ENCODE peak calls at places on chromosome 14, in seven cellular contexts. J is H9, N is neuronal stem cell, Z is mesendoderm, S is mesenchymal stem cell, C is IMR-90, W is H1. Y is an unnamed sample.

GRCh38 chr14:67622675-67623074 is 3.0 kb downstream of the ARG2 start:
- DNase-seq in W (no peak), C (peak; percentile 85), J (peak; percentile 73), Z (peak; percentile 97), N (peak; percentile 29), S (peak; percentile 94), Y (peak; percentile 20)

GRCh38 chr14:99595034-99595433 is 9.0 kb downstream of the CCDC85C start:
- DNase-seq in Z (no peak), S (no peak), C (no peak), N (no peak), W (no peak), J (no peak), Y (no peak)

GRCh38 chr14:64737391-64738305 is 33.4 kb downstream of the PLEKHG3 start:
- DNase-seq in W (no peak), C (no peak), S (no peak), N (no peak), Z (no peak), J (no peak), Y (no peak)

GRCh38 chr14:64569108-64570045 is 19.6 kb downstream of the PPP1R36 start:
- DNase-seq in Z (peak; percentile 84), N (no peak), W (no peak), C (peak; percentile 61), S (peak; percentile 91), J (no peak), Y (peak; percentile 80)

GRCh38 chr14:92958373-92959188 is 35.6 kb downstream of the CHGA start:
- DNase-seq in N (no peak), J (no peak), W (no peak), S (no peak), Z (no peak), C (no peak), Y (no peak)

GRCh38 chr14:99968156-99968920 is 96.9 kb upstream of the EVL start:
- DNase-seq in J (no peak), C (peak; percentile 92), Z (no peak), S (peak; percentile 65), N (no peak), W (no peak), Y (no peak)

GRCh38 chr14:65872536-65872935 is 460.0 kb downstream of the FUT8 start:
- DNase-seq in S (no peak), Z (no peak), J (no peak), C (no peak), W (no peak), N (no peak), Y (no peak)

GRCh38 chr14:55581011-55581806 is 1.2 kb downstream of the KTN1 start:
- DNase-seq in J (peak; percentile 46), Z (peak; percentile 76), W (peak; percentile 77), N (no peak), S (peak; percentile 58), C (no peak), Y (peak; percentile 92)

GRCh38 chr14:90796319-90796718 is 19.9 kb downstream of the TTC7B start:
- DNase-seq in W (no peak), Z (no peak), J (no peak), S (no peak), N (no peak), C (no peak), Y (no peak)

GRCh38 chr14:100286484-100287191 is 19.6 kb downstream of the SLC25A29 start:
- DNase-seq in W (peak; percentile 54), Z (no peak), S (no peak), N (no peak), C (no peak), J (peak; percentile 30), Y (no peak)

GRCh38 chr14:51495319-51495718 is 156.4 kb upstream of the FRMD6 start:
- DNase-seq in C (no peak), Z (no peak), J (no peak), N (no peak), W (no peak), S (no peak), Y (no peak)

GRCh38 chr14:28635387-28635786 is 131.2 kb upstream of the FOXG1 start:
- DNase-seq in N (peak; percentile 35), S (peak; percentile 29), J (no peak), C (peak; percentile 16), Z (peak; percentile 13), W (no peak), Y (peak; percentile 7)

GRCh38 chr14:57492859-57493258 is 798 bp downstream of the CCDC198 start:
- DNase-seq in Z (peak; percentile 14), S (peak; percentile 69), C (peak; percentile 45), W (no peak), J (no peak), N (no peak), Y (no peak)

GRCh38 chr14:34944744-34945143 is 38.0 kb upstream of the SRP54 start:
- DNase-seq in W (no peak), S (no peak), J (no peak), C (no peak), Z (no peak), N (no peak), Y (no peak)

GRCh38 chr14:63745858-63746425 is 18.1 kb upstream of the SGPP1 start:
- DNase-seq in Z (no peak), C (no peak), S (no peak), W (no peak), N (no peak), J (no peak), Y (no peak)

GRCh38 chr14:37816135-37816534 is 220.7 kb downstream of the TTC6 start:
- DNase-seq in Z (peak; percentile 3), C (no peak), W (no peak), N (no peak), S (no peak), J (no peak), Y (no peak)

GRCh38 chr14:77559381-77559780 is 57.1 kb downstream of the SPTLC2 start:
- DNase-seq in N (no peak), W (no peak), S (no peak), J (no peak), Z (no peak), C (no peak), Y (no peak)

GRCh38 chr14:52115286-52115685 is 46.4 kb upstream of the NID2 start:
- DNase-seq in N (no peak), W (no peak), C (no peak), J (no peak), S (no peak), Z (no peak), Y (no peak)

GRCh38 chr14:103086771-103087342 is 2.8 kb downstream of the LBHD2 start:
- DNase-seq in Z (no peak), N (no peak), J (no peak), C (no peak), W (no peak), S (no peak), Y (no peak)

GRCh38 chr14:73463411-73463810 is 5.1 kb upstream of the NUMB start:
- DNase-seq in J (no peak), S (peak; percentile 98), C (peak; percentile 98), N (no peak), W (no peak), Z (no peak), Y (peak; percentile 70)

GRCh38 chr14:68487805-68488590 is 304.9 kb downstream of the ZFP36L1 start:
- DNase-seq in S (no peak), J (no peak), C (peak; percentile 56), W (no peak), Z (no peak), N (no peak), Y (peak; percentile 88)

GRCh38 chr14:105467249-105467941 is 7.2 kb upstream of the CRIP2 start:
- DNase-seq in N (no peak), Z (no peak), W (no peak), S (no peak), J (no peak), C (no peak), Y (peak; percentile 89)
- H2BK5ac ChIP-seq in N (no peak overlapping the region), Z (no peak overlapping the region), W (no peak overlapping the region), S (no peak overlapping the region), J (no peak overlapping the region), C (no peak overlapping the region), Y (no peak overlapping the region)

DNA sequence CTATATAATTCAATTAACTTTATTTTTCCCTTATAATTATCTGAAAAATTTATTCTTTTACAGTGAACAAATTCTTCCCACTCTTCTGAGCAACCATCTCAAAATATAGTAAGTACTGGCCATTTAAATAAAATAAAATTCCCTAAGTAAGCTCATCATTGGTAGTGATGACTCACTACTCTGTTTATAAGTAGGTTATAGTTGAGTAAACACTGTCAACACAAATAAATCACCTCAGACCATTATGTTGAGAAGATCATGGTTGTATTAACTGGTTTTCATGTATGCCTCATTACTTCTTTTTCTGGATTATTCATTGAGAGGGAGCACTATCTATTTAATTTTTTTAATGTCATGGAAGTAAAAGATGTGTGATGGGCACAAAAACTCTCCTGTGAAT is 220.5 kb downstream of the SEC23A start:
- DNase-seq in Z (no peak), W (no peak), J (no peak), N (no peak), S (peak; percentile 90), C (peak; percentile 11), Y (no peak)
- H3K23ac ChIP-seq in Z (no peak overlapping the region), W (no peak overlapping the region), J (no peak overlapping the region), N (no peak overlapping the region), S (no peak overlapping the region), C (no peak overlapping the region), Y (no peak overlapping the region)

GRCh38 chr14:85172290-85172689 is 357.7 kb upstream of the FLRT2 start:
- DNase-seq in W (no peak), S (no peak), Z (no peak), C (no peak), N (no peak), J (no peak), Y (no peak)
- H2BK5ac ChIP-seq in W (no peak overlapping the region), S (no peak overlapping the region), Z (no peak overlapping the region), C (no peak overlapping the region), N (no peak overlapping the region), J (no peak overlapping the region), Y (no peak overlapping the region)

GRCh38 chr14:79100578-79100977 is 930.4 kb downstream of the NRXN3 start:
- DNase-seq in N (no peak), S (no peak), Z (no peak), W (no peak), C (no peak), J (no peak), Y (no peak)
- H3K23ac ChIP-seq in N (no peak overlapping the region), S (no peak overlapping the region), Z (no peak overlapping the region), W (no peak overlapping the region), C (no peak overlapping the region), J (no peak overlapping the region), Y (no peak overlapping the region)

Y was measured in trophoblast cell.